ENCODE peak calls at places on chromosome 15, in eight cellular contexts. P is NCI-H2081; J is type B pancreatic cell; Z is AG09309; Q is effector CD8-positive, alpha-beta T cell; A is mesothelial cell of epicardium; O is mesendoderm; I is AG09319. V is an unnamed sample.

GRCh38 chr15:73081321-73081958 is 29.2 kb downstream of the NEO1 start:
- DNase-seq in P (peak), J (no peak), Z (peak), Q (no peak), A (no peak), O (peak), I (peak), V (peak)

GRCh38 chr15:98776607-98777281 is 128.4 kb downstream of the IGF1R start:
- DNase-seq in P (no peak), J (no peak), Z (no peak), Q (no peak), A (no peak), O (peak), I (peak), V (no peak)

GRCh38 chr15:40255033-40255432 is 16.2 kb downstream of the PAK6 start:
- DNase-seq in P (peak), J (no peak), Z (no peak), Q (no peak), A (no peak), O (no peak), I (no peak), V (no peak)

GRCh38 chr15:77696006-77696631 is 63.4 kb upstream of the LINGO1 start:
- DNase-seq in P (no peak), J (no peak), Z (no peak), Q (no peak), A (no peak), O (no peak), I (no peak), V (no peak)

GRCh38 chr15:53193149-53193548 is 403.0 kb upstream of the ONECUT1 start:
- DNase-seq in P (no peak), J (no peak), Z (no peak), Q (no peak), A (no peak), O (peak), I (no peak), V (no peak)

GRCh38 chr15:90315276-90315982 is 36.7 kb upstream of the ZNF774 start:
- DNase-seq in P (no peak), J (peak), Z (peak), Q (no peak), A (no peak), O (no peak), I (no peak), V (peak)

GRCh38 chr15:70802629-70803028 is 39.3 kb upstream of the UACA start:
- DNase-seq in P (no peak), J (no peak), Z (no peak), Q (no peak), A (no peak), O (no peak), I (no peak), V (no peak)

GRCh38 chr15:66789029-66790025 is 87.3 kb downstream of the SMAD6 start:
- DNase-seq in P (no peak), J (no peak), Z (no peak), Q (no peak), A (no peak), O (peak), I (peak), V (peak)

GRCh38 chr15:92069308-92070244 is 216.1 kb downstream of the SLCO3A1 start:
- DNase-seq in P (no peak), J (no peak), Z (peak), Q (no peak), A (no peak), O (peak), I (peak), V (peak)

GRCh38 chr15:71120428-71120944 is 5.2 kb downstream of the THSD4 start:
- DNase-seq in P (no peak), J (no peak), Z (no peak), Q (no peak), A (no peak), O (no peak), I (no peak), V (no peak)

GRCh38 chr15:38768970-38769369 is 204.4 kb upstream of the RASGRP1 start:
- DNase-seq in P (no peak), J (no peak), Z (no peak), Q (no peak), A (no peak), O (peak), I (no peak), V (peak)

GRCh38 chr15:89756897-89757296 is 5.8 kb upstream of the MESP1 start:
- DNase-seq in P (no peak), J (no peak), Z (no peak), Q (no peak), A (no peak), O (no peak), I (no peak), V (no peak)

GRCh38 chr15:92011611-92012367 is 158.3 kb downstream of the SLCO3A1 start:
- DNase-seq in P (peak), J (no peak), Z (no peak), Q (no peak), A (no peak), O (peak), I (no peak), V (no peak)

GRCh38 chr15:99511865-99512632 is 53.7 kb upstream of the MEF2A start:
- DNase-seq in P (no peak), J (no peak), Z (no peak), Q (no peak), A (no peak), O (no peak), I (no peak), V (no peak)

GRCh38 chr15:64146885-64147681 is 4.4 kb upstream of the SNX22 start:
- DNase-seq in P (no peak), J (no peak), Z (no peak), Q (no peak), A (no peak), O (peak), I (no peak), V (no peak)

GRCh38 chr15:84725001-84725491 is 9.1 kb upstream of the SEC11A start:
- DNase-seq in P (no peak), J (no peak), Z (no peak), Q (no peak), A (no peak), O (peak), I (no peak), V (no peak)

GRCh38 chr15:85730001-85730820 is 64.5 kb downstream of the KLHL25 start:
- DNase-seq in P (peak), J (no peak), Z (no peak), Q (no peak), A (no peak), O (peak), I (no peak), V (peak)